ENCODE peak calls at places on chromosomes 16 and 17, in seven cellular contexts. Y is AG09319; Q is hypothalamus; C is stimulated activated CD4-positive, alpha-beta T cell treated with anti-CD3 and anti-CD28 coated beads, Interleukin-4, amount 100 ng/mL, for 24 hours; H is stimulated activated CD8-positive, alpha-beta memory T cell treated with anti-CD3 and anti-CD28 coated beads, Interleukin-2, amount 100 ng/mL, for 1 hour; R is activated CD4-positive, alpha-beta T cell treated with anti-CD3 and anti-CD28 coated beads for 48 hours; K is CD4-positive, CD25-positive, alpha-beta regulatory T cell. L is an unnamed sample.

GRCh38 chr17:76893623-76894358 is 25.6 kb downstream of the MGAT5B start:
- DNase-seq in C (no peak), K (no peak), H (no peak), Y (no peak), Q (no peak), R (no peak), L (no peak)

GRCh38 chr16:13102401-13102800 is 201.0 kb downstream of the SHISA9 start:
- DNase-seq in Y (no peak), C (no peak), Q (no peak), K (no peak), R (no peak), H (no peak), L (no peak)

GRCh38 chr16:85514295-85514600 is 98.9 kb upstream of the GSE1 start:
- DNase-seq in K (no peak), Y (no peak), Q (no peak), C (no peak), H (no peak), R (no peak), L (no peak)

GRCh38 chr17:17928422-17929386 is 43.5 kb downstream of the TOM1L2 start:
- DNase-seq in H (no peak), R (no peak), Q (peak), K (no peak), C (no peak), Y (no peak), L (no peak)

GRCh38 chr17:79969906-79970305 is 65.8 kb downstream of the TBC1D16 start:
- DNase-seq in Y (no peak), K (no peak), C (no peak), Q (no peak), H (no peak), R (no peak), L (no peak)

GRCh38 chr16:75004460-75004859 is 5.6 kb downstream of the ZNRF1 start:
- DNase-seq in K (no peak), R (no peak), Q (no peak), C (no peak), H (no peak), Y (no peak), L (no peak)

GRCh38 chr17:45974916-45975630 is 24.0 kb upstream of the STH start:
- DNase-seq in Y (no peak), R (no peak), H (no peak), K (no peak), Q (no peak), C (no peak), L (no peak)

GRCh38 chr16:25580071-25580470 is 111.7 kb upstream of the HS3ST4 start:
- DNase-seq in K (no peak), C (no peak), H (no peak), R (no peak), Q (no peak), Y (no peak), L (no peak)

GRCh38 chr17:50642722-50643656 is 8.3 kb downstream of the ABCC3 start:
- DNase-seq in Q (no peak), Y (no peak), C (no peak), H (no peak), K (no peak), R (no peak), L (no peak)

GRCh38 chr17:60141111-60142018 is 8.4 kb upstream of the CA4 start:
- DNase-seq in C (no peak), R (no peak), H (no peak), Y (no peak), K (no peak), Q (no peak), L (no peak)

GRCh38 chr17:47665655-47666054 is 15.9 kb downstream of the KPNB1 start:
- DNase-seq in K (no peak), Q (no peak), Y (peak), R (no peak), C (no peak), H (no peak), L (no peak)

GRCh38 chr17:63171428-63172205 is 205.6 kb downstream of the TANC2 start:
- DNase-seq in C (no peak), Q (no peak), K (no peak), R (no peak), Y (peak), H (no peak), L (no peak)

GRCh38 chr16:74991593-74992403 is 6.9 kb upstream of the WDR59 start:
- DNase-seq in Y (no peak), H (no peak), C (no peak), Q (no peak), R (no peak), K (no peak), L (no peak)

GRCh38 chr17:50364715-50365114 is 8.3 kb downstream of the MRPL27 start:
- DNase-seq in C (no peak), Q (no peak), H (no peak), R (no peak), K (no peak), Y (no peak), L (no peak)

GRCh38 chr16:81483064-81483969 is 38.7 kb downstream of the CMIP start:
- DNase-seq in Q (no peak), K (no peak), C (no peak), H (no peak), Y (no peak), R (no peak), L (no peak)

GRCh38 chr16:30747331-30747730 is 894 bp upstream of the PHKG2 start:
- DNase-seq in C (no peak), Y (no peak), R (no peak), Q (no peak), K (no peak), H (no peak), L (no peak)

GRCh38 chr17:75036643-75037268 is 10.0 kb downstream of the ATP5PD start:
- DNase-seq in K (peak), C (peak), Y (no peak), Q (peak), H (peak), R (peak), L (peak)

GRCh38 chr16:57639172-57639571 is 10.7 kb downstream of the ADGRG1 start:
- DNase-seq in R (peak), C (no peak), Y (no peak), Q (peak), H (no peak), K (no peak), L (no peak)

GRCh38 chr17:81508639-81509047 is 4.0 kb downstream of the ACTG1 start:
- DNase-seq in H (no peak), K (no peak), R (no peak), Y (no peak), Q (no peak), C (no peak), L (no peak)

GRCh38 chr16:57555831-57556230 is 13.4 kb downstream of the ADGRG5 start:
- DNase-seq in C (no peak), Y (no peak), K (no peak), R (no peak), H (no peak), Q (no peak), L (no peak)

GRCh38 chr17:52678211-52678610 is 519.7 kb upstream of the CA10 start:
- DNase-seq in Q (no peak), K (no peak), Y (no peak), C (no peak), R (no peak), H (no peak), L (no peak)

GRCh38 chr16:9159839-9160550 is 68.6 kb downstream of the HAPSTR1 start:
- DNase-seq in Y (no peak), Q (peak), K (peak), C (peak), H (no peak), R (peak), L (peak)

GRCh38 chr17:77323413-77324171 is 182.8 kb downstream of the SEC14L1 start:
- DNase-seq in K (no peak), Y (no peak), R (no peak), C (no peak), Q (no peak), H (no peak), L (no peak)